ENCODE peak calls at places on chromosomes 3 and 15, in seven cellular contexts. G is HCT116, J is K562, T is SK-N-SH, I is GM12878, R is HepG2, U is H1. M is an unnamed sample.

GRCh38 chr3:77147836-77148578 is 108.1 kb downstream of the ROBO2 start:
- DNase-seq in G (no peak), J (no peak), T (no peak), I (no peak), R (no peak), U (no peak), M (no peak)

GRCh38 chr3:16249336-16249735 is 15.4 kb downstream of the DPH3 start:
- DNase-seq in G (peak), J (peak), T (peak), I (no peak), R (no peak), U (peak), M (no peak)

GRCh38 chr15:39885099-39885777 is 34.8 kb downstream of the GPR176 start:
- DNase-seq in G (no peak), J (no peak), T (no peak), I (no peak), R (no peak), U (no peak), M (no peak)

GRCh38 chr15:59885832-59886231 is 118.3 kb upstream of the FOXB1 start:
- DNase-seq in G (no peak), J (no peak), T (peak), I (no peak), R (no peak), U (no peak), M (no peak)

GRCh38 chr3:14258906-14259904 is 80.6 kb downstream of the LSM3 start:
- DNase-seq in G (no peak), J (no peak), T (no peak), I (no peak), R (no peak), U (no peak), M (no peak)

GRCh38 chr3:62135731-62136130 is 237.6 kb downstream of the FEZF2 start:
- DNase-seq in G (no peak), J (no peak), T (no peak), I (no peak), R (no peak), U (no peak), M (no peak)

GRCh38 chr3:56921573-56922571 is 120.1 kb upstream of the ARHGEF3 start:
- DNase-seq in G (no peak), J (no peak), T (no peak), I (no peak), R (no peak), U (no peak), M (no peak)

GRCh38 chr3:197354195-197355059 is 56.0 kb upstream of the DLG1 start:
- DNase-seq in G (no peak), J (no peak), T (peak), I (peak), R (no peak), U (no peak), M (no peak)

GRCh38 chr15:77387355-77388105 is 32.4 kb downstream of the PEAK1 start:
- DNase-seq in G (no peak), J (no peak), T (no peak), I (no peak), R (no peak), U (no peak), M (no peak)

GRCh38 chr15:77380033-77380432 is 39.9 kb downstream of the PEAK1 start:
- DNase-seq in G (no peak), J (no peak), T (no peak), I (no peak), R (no peak), U (no peak), M (no peak)

GRCh38 chr15:77386626-77387025 is 33.3 kb downstream of the PEAK1 start:
- DNase-seq in G (no peak), J (no peak), T (no peak), I (no peak), R (no peak), U (no peak), M (no peak)

GRCh38 chr15:77384086-77384485 is 35.8 kb downstream of the PEAK1 start:
- DNase-seq in G (no peak), J (no peak), T (no peak), I (no peak), R (no peak), U (no peak), M (no peak)

DNA sequence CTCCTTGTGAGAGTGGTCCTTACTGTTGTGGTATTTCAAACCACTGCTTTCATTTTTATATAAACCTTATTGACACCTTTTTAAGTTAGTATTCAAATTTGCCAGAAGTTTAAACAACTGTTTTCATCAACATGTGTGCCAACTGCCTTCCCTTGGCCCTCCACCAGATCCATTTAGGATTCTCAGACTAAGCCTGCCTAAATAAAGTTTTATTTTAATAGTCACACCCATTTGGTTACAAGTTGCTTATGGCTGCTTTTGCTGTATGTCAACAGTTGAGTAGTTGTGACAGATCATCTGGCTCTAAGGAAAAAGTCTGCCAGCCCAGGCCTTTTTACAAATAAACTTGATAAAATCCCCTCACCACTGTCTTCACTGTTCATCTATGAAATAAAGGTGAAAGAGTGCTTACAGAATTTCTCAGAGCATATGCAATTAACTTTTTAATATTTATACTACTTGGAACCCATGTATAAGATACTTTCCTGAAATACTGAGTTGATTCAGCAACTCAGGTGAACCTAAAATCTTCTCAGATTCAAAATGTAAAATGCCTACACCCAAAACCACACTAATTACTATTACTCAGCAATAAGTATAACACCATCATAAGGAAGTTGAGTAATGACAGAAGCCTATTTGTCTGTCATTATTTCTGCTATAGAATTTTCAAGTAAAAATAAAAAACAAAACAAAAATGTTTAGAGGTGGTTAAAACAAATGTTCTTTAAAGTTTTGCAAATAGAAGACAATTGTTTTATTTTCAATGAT is 35.1 kb downstream of the PEAK1 start:
- DNase-seq in G (no peak), J (no peak), T (no peak), I (no peak), R (no peak), U (no peak), M (no peak)
- TF ChIP-seq SIN3A in G (no peak), J (no peak), T (no peak), I (no peak), R (no peak), U (no peak), M (no peak)

GRCh38 chr15:66027268-66027806 is 158.0 kb downstream of the RAB11A start:
- DNase-seq in G (peak), J (no peak), T (no peak), I (no peak), R (no peak), U (no peak), M (no peak)
- TF ChIP-seq SIN3A in G (no peak), J (no peak), T (no peak), I (no peak), R (no peak), U (no peak), M (no peak)

GRCh38 chr3:122189357-122189756 is 5.9 kb downstream of the CASR start:
- DNase-seq in G (no peak), J (no peak), T (no peak), I (no peak), R (no peak), U (no peak), M (no peak)
- TF ChIP-seq SIN3A in G (no peak), J (no peak), T (no peak), I (no peak), R (no peak), U (no peak), M (no peak)

GRCh38 chr15:68311859-68312557 is 34.5 kb downstream of the FEM1B start:
- DNase-seq in G (no peak), J (no peak), T (no peak), I (no peak), R (no peak), U (peak), M (no peak)
- TF ChIP-seq SIN3A in G (no peak), J (no peak), T (no peak), I (no peak), R (no peak), U (no peak), M (no peak)

M was measured in Panc1.